ENCODE peak calls at places on chromosomes 2 and 18, in six cellular contexts. G is epithelial cell of esophagus, Y is cardiac fibroblast, V is natural killer cell, Z is transverse colon, L is stomach. Q is an unnamed sample.
A peak's percentile ranks its signal among the peaks of the same experiment; 100 is the strongest.

GRCh38 chr2:2325538-2325937 is 5.5 kb downstream of the MYT1L start:
- DNase-seq in L (no peak), G (no peak), Z (no peak), Y (no peak), V (no peak), Q (no peak)

GRCh38 chr18:67200665-67201064 is 315.9 kb downstream of the DSEL start:
- DNase-seq in L (no peak), Y (no peak), G (no peak), V (no peak), Z (no peak), Q (no peak)

GRCh38 chr2:133972786-133973185 is 281.1 kb upstream of the MGAT5 start:
- DNase-seq in G (no peak), V (no peak), Z (no peak), Y (peak; percentile 29), L (no peak), Q (no peak)

GRCh38 chr2:23994567-23994966 is 15.3 kb upstream of the MFSD2B start:
- DNase-seq in L (no peak), Y (no peak), V (no peak), G (no peak), Z (no peak), Q (no peak)

GRCh38 chr2:98805412-98806265 is 74.7 kb upstream of the MGAT4A start:
- DNase-seq in V (no peak), Z (no peak), L (no peak), Y (peak; percentile 74), G (peak; percentile 92), Q (no peak)

GRCh38 chr2:226847090-226847489 is 11.2 kb downstream of the RHBDD1 start:
- DNase-seq in Z (no peak), G (no peak), L (no peak), Y (no peak), V (no peak), Q (no peak)

GRCh38 chr2:150312271-150312670 is 175.2 kb downstream of the RND3 start:
- DNase-seq in Z (no peak), L (no peak), G (no peak), V (no peak), Y (no peak), Q (no peak)

GRCh38 chr2:234555616-234556249 is 58.9 kb upstream of the ARL4C start:
- DNase-seq in Y (peak; percentile 10), V (peak; percentile 34), Z (no peak), L (no peak), G (no peak), Q (no peak)

GRCh38 chr2:234483568-234484251 is 13.2 kb downstream of the ARL4C start:
- DNase-seq in V (peak; percentile 86), G (no peak), L (no peak), Z (peak; percentile 53), Y (no peak), Q (no peak)

GRCh38 chr2:190978389-190979053 is 35.5 kb downstream of the STAT1 start:
- DNase-seq in G (no peak), Y (peak; percentile 44), Z (no peak), L (no peak), V (no peak), Q (no peak)

GRCh38 chr2:173574713-173575112 is 220.0 kb downstream of the CDCA7 start:
- DNase-seq in L (no peak), V (no peak), Z (no peak), G (peak; percentile 77), Y (peak; percentile 42), Q (no peak)

GRCh38 chr2:239039479-239039861 is 191.6 kb downstream of the TWIST2 start:
- DNase-seq in Y (no peak), L (no peak), V (no peak), Z (no peak), G (no peak), Q (no peak)

GRCh38 chr18:3872651-3873050 is 422.7 kb downstream of the TGIF1 start:
- DNase-seq in Z (no peak), G (no peak), L (no peak), V (no peak), Y (no peak), Q (no peak)

GRCh38 chr2:200305797-200306718 is at the start of gene SPATS2L:
- DNase-seq in V (peak; percentile 18), Y (peak; percentile 89), Z (peak; percentile 81), L (peak; percentile 69), G (peak; percentile 63), Q (peak; percentile 72)

GRCh38 chr18:13107074-13107473 is 111.5 kb upstream of the LDLRAD4 start:
- DNase-seq in G (no peak), V (no peak), L (no peak), Z (no peak), Y (no peak), Q (no peak)
- TF ChIP-seq CTCF in G (no peak), V (no peak), L (no peak), Z (no peak), Y (no peak), Q (no peak)

DNA sequence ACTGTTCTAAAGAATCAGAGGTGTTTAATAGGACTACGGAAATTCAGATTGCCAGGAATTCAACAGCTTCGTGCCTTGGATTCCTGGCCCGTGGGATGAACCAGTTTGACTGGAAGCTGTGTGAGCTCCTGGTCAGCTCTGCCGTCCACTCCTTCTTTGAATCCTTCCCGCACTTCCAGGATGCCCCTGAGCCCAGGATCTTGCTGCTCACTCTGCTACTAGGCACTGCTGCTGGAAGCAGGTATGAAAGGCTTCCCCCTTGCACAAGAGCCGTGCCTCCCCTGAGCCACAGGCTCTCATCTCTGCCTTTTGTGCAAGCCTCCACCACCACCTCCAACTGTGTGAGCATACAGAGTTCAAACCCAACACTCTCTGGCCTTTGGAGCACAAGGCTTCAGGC is 34.9 kb downstream of the EN1 start:
- DNase-seq in Z (no peak), V (no peak), L (no peak), G (no peak), Y (no peak), Q (no peak)
- TF ChIP-seq CTCF in Z (no peak), V (no peak), L (no peak), G (no peak), Y (no peak), Q (no peak)

GRCh38 chr2:45438872-45439665 is 172.0 kb downstream of the SRBD1 start:
- DNase-seq in L (no peak), V (no peak), Y (no peak), G (no peak), Z (no peak), Q (no peak)

GRCh38 chr2:45441571-45441970 is 169.5 kb downstream of the SRBD1 start:
- DNase-seq in L (no peak), Y (no peak), Z (no peak), G (peak; percentile 65), V (no peak), Q (no peak)

GRCh38 chr2:45442026-45442425 is 169.0 kb downstream of the SRBD1 start:
- DNase-seq in V (no peak), L (no peak), G (no peak), Y (no peak), Z (no peak), Q (no peak)

GRCh38 chr2:45443012-45443411 is 168.1 kb downstream of the SRBD1 start:
- DNase-seq in Y (no peak), Z (no peak), G (no peak), V (no peak), L (no peak), Q (no peak)

DNA sequence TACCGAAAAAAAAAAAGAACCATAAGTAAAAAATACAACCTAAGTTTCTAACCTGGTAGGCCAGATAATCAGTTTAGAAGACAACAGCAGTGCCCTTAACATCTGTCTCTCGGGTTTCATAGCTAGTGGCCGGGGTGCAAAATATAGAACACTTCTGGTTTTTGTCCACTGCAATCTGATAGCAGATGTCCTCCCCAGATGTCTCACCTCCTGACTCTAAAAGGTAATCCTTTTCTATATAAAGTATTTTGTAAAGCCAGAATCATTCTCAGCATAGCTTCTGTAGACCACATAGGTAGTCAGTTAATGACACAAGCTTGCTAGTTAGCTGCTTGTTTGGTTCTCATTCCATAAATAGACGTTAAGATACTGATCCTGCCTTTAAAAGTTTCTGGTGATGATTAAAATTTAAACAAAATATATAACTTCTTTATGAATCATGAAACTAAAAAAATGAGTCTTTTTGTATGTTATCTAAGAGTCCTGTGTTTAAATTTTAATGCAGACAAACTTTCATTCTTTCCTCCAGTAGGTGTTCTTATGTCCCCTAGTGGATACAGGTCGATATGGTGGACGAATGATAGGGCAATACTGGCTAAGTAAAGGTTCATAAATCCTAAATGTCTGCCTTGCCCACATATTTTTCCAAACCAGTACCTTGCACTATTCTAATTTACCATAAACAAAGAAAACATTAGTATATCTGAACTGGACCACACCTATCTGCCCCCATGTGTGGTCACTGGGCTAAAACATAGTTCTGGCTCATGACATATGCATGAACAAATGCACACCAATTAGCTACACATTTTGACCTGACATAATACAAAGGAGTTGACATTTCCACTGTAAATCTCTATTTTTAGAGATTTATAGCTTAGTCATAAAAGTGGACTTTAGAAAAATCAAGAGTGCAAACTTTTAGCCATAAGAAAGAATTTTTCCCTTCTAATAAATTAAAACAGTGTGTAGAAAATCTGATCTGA is 171.0 kb downstream of the SRBD1 start:
- DNase-seq in L (no peak), V (no peak), Z (no peak), Y (peak; percentile 36), G (no peak), Q (no peak)
- TF ChIP-seq CTCF in L (no peak), V (no peak), Z (no peak), Y (peak; percentile 40), G (no peak), Q (no peak)

GRCh38 chr2:232523682-232524597 is 2.0 kb upstream of the CHRND start:
- DNase-seq in L (peak; percentile 32), Z (peak; percentile 20), V (no peak), G (peak; percentile 48), Y (peak; percentile 37), Q (peak; percentile 37)
- TF ChIP-seq CTCF in L (no peak), Z (no peak), V (no peak), G (peak; percentile 12), Y (peak; percentile 14), Q (peak; percentile 61)

DNA sequence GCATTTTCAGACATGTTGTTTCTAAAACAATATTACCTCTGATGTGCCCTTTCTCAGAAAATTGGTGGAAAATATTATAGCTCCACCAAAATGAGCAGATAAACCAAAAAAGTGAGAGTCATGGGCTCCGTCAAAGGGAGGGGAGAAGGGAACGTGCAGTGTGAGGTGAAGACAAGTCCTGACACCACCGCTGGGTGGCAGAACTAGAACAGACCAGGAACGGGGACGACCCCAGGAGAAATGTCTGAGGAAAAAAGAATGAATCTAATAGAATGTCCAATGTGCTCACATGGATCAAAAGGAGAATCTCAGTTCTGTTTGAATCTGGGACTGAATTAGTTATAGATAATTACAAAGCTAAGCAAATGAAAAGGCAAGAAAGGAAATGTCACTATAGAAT is 22.6 kb upstream of the BCL2 start:
- DNase-seq in V (no peak), L (no peak), Y (peak; percentile 57), Z (no peak), G (peak; percentile 36), Q (peak; percentile 13)
- TF ChIP-seq CTCF in V (peak; percentile 31), L (peak; percentile 17), Y (peak; percentile 50), Z (no peak), G (peak; percentile 67), Q (peak; percentile 63)

GRCh38 chr18:2466978-2467377 is 104.3 kb downstream of the METTL4 start:
- DNase-seq in V (no peak), Z (no peak), Y (no peak), G (peak; percentile 9), L (no peak), Q (no peak)

DNA sequence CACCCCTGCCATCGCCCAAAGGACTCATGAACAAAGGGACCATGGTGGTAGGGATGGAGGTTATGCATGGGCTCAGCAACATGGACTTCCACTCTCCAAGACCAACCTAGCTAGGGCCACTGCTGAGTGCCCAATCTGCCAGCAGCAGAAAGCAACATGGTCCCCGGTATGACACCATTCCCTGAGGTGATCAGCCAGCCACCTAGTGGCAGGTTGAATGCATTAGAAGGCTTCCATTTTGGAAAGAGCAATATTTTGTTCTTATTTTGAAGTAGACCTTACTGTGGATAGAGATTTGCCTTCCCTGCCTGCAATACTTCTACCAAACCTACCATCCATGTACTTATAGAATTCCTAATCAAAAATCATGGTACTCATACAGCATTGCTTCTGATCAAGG is 99.8 kb downstream of the METTL4 start:
- DNase-seq in L (no peak), V (no peak), G (peak; percentile 6), Y (no peak), Z (no peak), Q (no peak)
- TF ChIP-seq CTCF in L (no peak), V (no peak), G (peak; percentile 32), Y (peak; percentile 17), Z (no peak), Q (peak; percentile 18)